ENCODE peak calls at places on chromosomes 12 and 14, in eight cellular contexts. H, L, G, R, T, O, E and V are unnamed samples.
A peak's percentile ranks its signal among the peaks of the same experiment; 100 is the strongest.

GRCh38 chr12:128942960-128943477 is 89.7 kb downstream of the GLT1D1 start:
- DNase-seq in H (no peak), L (no peak), G (no peak), R (no peak), T (no peak), O (no peak), E (no peak), V (no peak)

GRCh38 chr14:75427482-75428229 is at the start of gene JDP2:
- DNase-seq in H (peak; percentile 95), L (peak; percentile 16), G (peak; percentile 90), R (peak; percentile 71), T (peak; percentile 69), O (peak; percentile 61), E (peak; percentile 50), V (peak; percentile 71)

GRCh38 chr12:131947482-131948027 is 2.2 kb upstream of the EP400 start:
- DNase-seq in H (peak; percentile 46), L (no peak), G (no peak), R (no peak), T (no peak), O (no peak), E (no peak), V (no peak)

GRCh38 chr14:89524412-89524811 is 107.4 kb upstream of the FOXN3 start:
- DNase-seq in H (no peak), L (no peak), G (no peak), R (no peak), T (no peak), O (no peak), E (no peak), V (no peak)

GRCh38 chr12:108119126-108119973 is 9.7 kb upstream of the WSCD2 start:
- DNase-seq in H (no peak), L (no peak), G (no peak), R (no peak), T (no peak), O (no peak), E (no peak), V (no peak)

GRCh38 chr12:82638324-82638723 is 48.4 kb upstream of the TMTC2 start:
- DNase-seq in H (no peak), L (no peak), G (no peak), R (no peak), T (no peak), O (no peak), E (no peak), V (no peak)

GRCh38 chr12:127363392-127363791 is 903.6 kb upstream of the TMEM132C start:
- DNase-seq in H (no peak), L (no peak), G (no peak), R (no peak), T (no peak), O (peak; percentile 35), E (no peak), V (no peak)

GRCh38 chr12:15116073-15116472 is 105.1 kb downstream of the RERG start:
- DNase-seq in H (peak; percentile 65), L (no peak), G (no peak), R (no peak), T (no peak), O (no peak), E (no peak), V (peak; percentile 22)

GRCh38 chr14:22524105-22524783 is 64.8 kb downstream of the DAD1 start:
- DNase-seq in H (no peak), L (no peak), G (no peak), R (no peak), T (no peak), O (no peak), E (no peak), V (no peak)

GRCh38 chr14:92783813-92784431 is 10.2 kb upstream of the GOLGA5 start:
- DNase-seq in H (no peak), L (no peak), G (no peak), R (peak; percentile 40), T (no peak), O (peak; percentile 76), E (no peak), V (peak; percentile 67)

GRCh38 chr12:123617580-123617979 is 15.7 kb downstream of the DDX55 start:
- DNase-seq in H (no peak), L (no peak), G (no peak), R (no peak), T (no peak), O (no peak), E (no peak), V (no peak)

GRCh38 chr12:52183544-52183910 is 8.3 kb downstream of the KRT80 start:
- DNase-seq in H (no peak), L (no peak), G (no peak), R (no peak), T (no peak), O (no peak), E (no peak), V (peak; percentile 51)